ENCODE peak calls at places on chromosomes 4 and X, in seven cellular contexts. One of them, this sample, is unnamed.

GRCh38 chr4:117560329-117560728 is 474.0 kb upstream of the NDST3 start:
- DNase-seq in activated T-helper 2 cell treated with anti-CD3 and anti-CD28 coated beads, Interferon-gamma antibody, Interleukin-2, Interleukin-4, amounts not matched to agents 10 μg/mL and 5 μg/mL and 100 μg/mL, durations not matched to agents 14 hours and 24 hours and 36 hours: no peak
- DNase-seq in H7: no peak
- DNase-seq in CD4-positive, alpha-beta T cell: no peak
- DNase-seq in CD8-positive, alpha-beta memory T cell: no peak
- DNase-seq in NCI-H460: peak; percentile 6
- DNase-seq in heart left ventricle: no peak
- DNase-seq in this sample: no peak

GRCh38 chr4:122576261-122577188 is 44.3 kb downstream of the IL21 start:
- DNase-seq in heart left ventricle: no peak
- DNase-seq in NCI-H460: peak; percentile 55
- DNase-seq in CD8-positive, alpha-beta memory T cell: no peak
- DNase-seq in CD4-positive, alpha-beta T cell: no peak
- DNase-seq in activated T-helper 2 cell treated with anti-CD3 and anti-CD28 coated beads, Interferon-gamma antibody, Interleukin-2, Interleukin-4, amounts not matched to agents 10 μg/mL and 5 μg/mL and 100 μg/mL, durations not matched to agents 14 hours and 24 hours and 36 hours: peak; percentile 22
- DNase-seq in H7: peak; percentile 49
- DNase-seq in this sample: no peak

GRCh38 chr4:27050731-27051130 is 190.1 kb downstream of the STIM2 start:
- DNase-seq in CD8-positive, alpha-beta memory T cell: no peak
- DNase-seq in NCI-H460: no peak
- DNase-seq in heart left ventricle: no peak
- DNase-seq in CD4-positive, alpha-beta T cell: no peak
- DNase-seq in H7: no peak
- DNase-seq in activated T-helper 2 cell treated with anti-CD3 and anti-CD28 coated beads, Interferon-gamma antibody, Interleukin-2, Interleukin-4, amounts not matched to agents 10 μg/mL and 5 μg/mL and 100 μg/mL, durations not matched to agents 14 hours and 24 hours and 36 hours: no peak
- DNase-seq in this sample: no peak

GRCh38 chr4:73612032-73612431 is 8.2 kb downstream of the RASSF6 start:
- DNase-seq in activated T-helper 2 cell treated with anti-CD3 and anti-CD28 coated beads, Interferon-gamma antibody, Interleukin-2, Interleukin-4, amounts not matched to agents 10 μg/mL and 5 μg/mL and 100 μg/mL, durations not matched to agents 14 hours and 24 hours and 36 hours: no peak
- DNase-seq in CD4-positive, alpha-beta T cell: no peak
- DNase-seq in H7: no peak
- DNase-seq in heart left ventricle: no peak
- DNase-seq in CD8-positive, alpha-beta memory T cell: no peak
- DNase-seq in NCI-H460: no peak
- DNase-seq in this sample: no peak

GRCh38 chrX:155148724-155149537 is 67.3 kb upstream of the VBP1 start:
- DNase-seq in CD4-positive, alpha-beta T cell: peak; percentile 10
- DNase-seq in NCI-H460: peak; percentile 25
- DNase-seq in H7: peak; percentile 18
- DNase-seq in heart left ventricle: no peak
- DNase-seq in CD8-positive, alpha-beta memory T cell: peak; percentile 1
- DNase-seq in activated T-helper 2 cell treated with anti-CD3 and anti-CD28 coated beads, Interferon-gamma antibody, Interleukin-2, Interleukin-4, amounts not matched to agents 10 μg/mL and 5 μg/mL and 100 μg/mL, durations not matched to agents 14 hours and 24 hours and 36 hours: peak; percentile 11
- DNase-seq in this sample: peak; percentile 22

GRCh38 chr4:95596676-95597075 is 47.9 kb upstream of the UNC5C start:
- DNase-seq in H7: no peak
- DNase-seq in CD4-positive, alpha-beta T cell: no peak
- DNase-seq in heart left ventricle: no peak
- DNase-seq in NCI-H460: no peak
- DNase-seq in CD8-positive, alpha-beta memory T cell: no peak
- DNase-seq in activated T-helper 2 cell treated with anti-CD3 and anti-CD28 coated beads, Interferon-gamma antibody, Interleukin-2, Interleukin-4, amounts not matched to agents 10 μg/mL and 5 μg/mL and 100 μg/mL, durations not matched to agents 14 hours and 24 hours and 36 hours: no peak
- DNase-seq in this sample: no peak

GRCh38 chrX:136275553-136275952 is 24.4 kb upstream of the MAP7D3 start:
- DNase-seq in activated T-helper 2 cell treated with anti-CD3 and anti-CD28 coated beads, Interferon-gamma antibody, Interleukin-2, Interleukin-4, amounts not matched to agents 10 μg/mL and 5 μg/mL and 100 μg/mL, durations not matched to agents 14 hours and 24 hours and 36 hours: no peak
- DNase-seq in CD4-positive, alpha-beta T cell: no peak
- DNase-seq in H7: no peak
- DNase-seq in NCI-H460: no peak
- DNase-seq in CD8-positive, alpha-beta memory T cell: no peak
- DNase-seq in heart left ventricle: no peak
- DNase-seq in this sample: no peak

GRCh38 chr4:22091906-22092305 is 143.3 kb upstream of the KCNIP4 start:
- DNase-seq in NCI-H460: no peak
- DNase-seq in CD8-positive, alpha-beta memory T cell: no peak
- DNase-seq in activated T-helper 2 cell treated with anti-CD3 and anti-CD28 coated beads, Interferon-gamma antibody, Interleukin-2, Interleukin-4, amounts not matched to agents 10 μg/mL and 5 μg/mL and 100 μg/mL, durations not matched to agents 14 hours and 24 hours and 36 hours: no peak
- DNase-seq in H7: no peak
- DNase-seq in heart left ventricle: peak; percentile 8
- DNase-seq in CD4-positive, alpha-beta T cell: no peak
- DNase-seq in this sample: no peak

GRCh38 chr4:107922486-107923473 is 8.6 kb upstream of the CYP2U1 start:
- DNase-seq in CD8-positive, alpha-beta memory T cell: no peak
- DNase-seq in NCI-H460: no peak
- DNase-seq in activated T-helper 2 cell treated with anti-CD3 and anti-CD28 coated beads, Interferon-gamma antibody, Interleukin-2, Interleukin-4, amounts not matched to agents 10 μg/mL and 5 μg/mL and 100 μg/mL, durations not matched to agents 14 hours and 24 hours and 36 hours: no peak
- DNase-seq in H7: no peak
- DNase-seq in heart left ventricle: no peak
- DNase-seq in CD4-positive, alpha-beta T cell: no peak
- DNase-seq in this sample: no peak

GRCh38 chrX:150446995-150447394 is 83.9 kb downstream of the MAMLD1 start:
- DNase-seq in NCI-H460: no peak
- DNase-seq in CD8-positive, alpha-beta memory T cell: no peak
- DNase-seq in heart left ventricle: no peak
- DNase-seq in activated T-helper 2 cell treated with anti-CD3 and anti-CD28 coated beads, Interferon-gamma antibody, Interleukin-2, Interleukin-4, amounts not matched to agents 10 μg/mL and 5 μg/mL and 100 μg/mL, durations not matched to agents 14 hours and 24 hours and 36 hours: no peak
- DNase-seq in CD4-positive, alpha-beta T cell: no peak
- DNase-seq in H7: no peak
- DNase-seq in this sample: no peak

GRCh38 chr4:72084587-72085011 is 52.8 kb downstream of the NPFFR2 start:
- DNase-seq in NCI-H460: no peak
- DNase-seq in CD4-positive, alpha-beta T cell: no peak
- DNase-seq in heart left ventricle: no peak
- DNase-seq in activated T-helper 2 cell treated with anti-CD3 and anti-CD28 coated beads, Interferon-gamma antibody, Interleukin-2, Interleukin-4, amounts not matched to agents 10 μg/mL and 5 μg/mL and 100 μg/mL, durations not matched to agents 14 hours and 24 hours and 36 hours: no peak
- DNase-seq in H7: no peak
- DNase-seq in CD8-positive, alpha-beta memory T cell: no peak
- DNase-seq in this sample: no peak

GRCh38 chr4:138938371-138938699 is 77.2 kb upstream of the NOCT start:
- DNase-seq in CD4-positive, alpha-beta T cell: no peak
- DNase-seq in heart left ventricle: no peak
- DNase-seq in H7: peak; percentile 43
- DNase-seq in CD8-positive, alpha-beta memory T cell: no peak
- DNase-seq in activated T-helper 2 cell treated with anti-CD3 and anti-CD28 coated beads, Interferon-gamma antibody, Interleukin-2, Interleukin-4, amounts not matched to agents 10 μg/mL and 5 μg/mL and 100 μg/mL, durations not matched to agents 14 hours and 24 hours and 36 hours: no peak
- DNase-seq in NCI-H460: peak; percentile 34
- DNase-seq in this sample: no peak

GRCh38 chr4:152803541-152803940 is 23.8 kb downstream of the ARFIP1 start:
- DNase-seq in heart left ventricle: no peak
- DNase-seq in H7: no peak
- DNase-seq in activated T-helper 2 cell treated with anti-CD3 and anti-CD28 coated beads, Interferon-gamma antibody, Interleukin-2, Interleukin-4, amounts not matched to agents 10 μg/mL and 5 μg/mL and 100 μg/mL, durations not matched to agents 14 hours and 24 hours and 36 hours: no peak
- DNase-seq in CD8-positive, alpha-beta memory T cell: no peak
- DNase-seq in NCI-H460: no peak
- DNase-seq in CD4-positive, alpha-beta T cell: no peak
- DNase-seq in this sample: no peak

GRCh38 chr4:91366561-91366960 is 937.2 kb upstream of the GRID2 start:
- DNase-seq in H7: no peak
- DNase-seq in activated T-helper 2 cell treated with anti-CD3 and anti-CD28 coated beads, Interferon-gamma antibody, Interleukin-2, Interleukin-4, amounts not matched to agents 10 μg/mL and 5 μg/mL and 100 μg/mL, durations not matched to agents 14 hours and 24 hours and 36 hours: no peak
- DNase-seq in CD4-positive, alpha-beta T cell: no peak
- DNase-seq in NCI-H460: no peak
- DNase-seq in heart left ventricle: no peak
- DNase-seq in CD8-positive, alpha-beta memory T cell: no peak
- DNase-seq in this sample: no peak

GRCh38 chr4:128357286-128357685 is 69.7 kb upstream of the PGRMC2 start:
- DNase-seq in heart left ventricle: no peak
- DNase-seq in activated T-helper 2 cell treated with anti-CD3 and anti-CD28 coated beads, Interferon-gamma antibody, Interleukin-2, Interleukin-4, amounts not matched to agents 10 μg/mL and 5 μg/mL and 100 μg/mL, durations not matched to agents 14 hours and 24 hours and 36 hours: no peak
- DNase-seq in NCI-H460: no peak
- DNase-seq in CD4-positive, alpha-beta T cell: no peak
- DNase-seq in H7: no peak
- DNase-seq in CD8-positive, alpha-beta memory T cell: no peak
- DNase-seq in this sample: no peak

GRCh38 chr4:98976716-98977115 is 18.8 kb upstream of the METAP1 start:
- DNase-seq in activated T-helper 2 cell treated with anti-CD3 and anti-CD28 coated beads, Interferon-gamma antibody, Interleukin-2, Interleukin-4, amounts not matched to agents 10 μg/mL and 5 μg/mL and 100 μg/mL, durations not matched to agents 14 hours and 24 hours and 36 hours: no peak
- DNase-seq in NCI-H460: no peak
- DNase-seq in CD8-positive, alpha-beta memory T cell: no peak
- DNase-seq in CD4-positive, alpha-beta T cell: no peak
- DNase-seq in heart left ventricle: no peak
- DNase-seq in H7: no peak
- DNase-seq in this sample: no peak